ENCODE peak calls at places on chromosomes 3 and 15, in nine cellular contexts. F, V, L, O, S, W, A, I and M are unnamed samples.
A peak's percentile ranks its signal among the peaks of the same experiment; 100 is the strongest.

GRCh38 chr15:37246065-37246464 is 145.7 kb upstream of the MEIS2 start:
- DNase-seq in S (no peak), W (no peak), V (no peak), A (no peak), F (no peak), L (no peak), I (no peak), O (no peak), M (no peak)

GRCh38 chr3:179146911-179147570 is 1.1 kb upstream of the PIK3CA start:
- DNase-seq in I (peak; percentile 83), F (peak; percentile 21), W (peak; percentile 72), S (peak; percentile 29), A (peak; percentile 75), O (peak; percentile 77), V (peak; percentile 59), L (peak; percentile 84), M (peak; percentile 83)

GRCh38 chr15:29435811-29436210 is 166.2 kb upstream of the NSMCE3 start:
- DNase-seq in V (no peak), W (no peak), A (no peak), O (no peak), S (no peak), L (peak; percentile 8), I (no peak), F (no peak), M (no peak)

GRCh38 chr3:134018850-134019249 is 10.9 kb downstream of the SLCO2A1 start:
- DNase-seq in L (no peak), V (no peak), I (no peak), W (no peak), F (no peak), A (no peak), S (no peak), O (no peak), M (no peak)

GRCh38 chr3:11362600-11362999 is 90.4 kb downstream of the ATG7 start:
- DNase-seq in L (no peak), F (no peak), I (no peak), A (no peak), S (no peak), W (no peak), V (no peak), O (peak; percentile 4), M (no peak)

GRCh38 chr15:75712668-75713337 is at the start of gene CSPG4:
- DNase-seq in V (no peak), O (no peak), A (peak; percentile 74), S (no peak), W (peak; percentile 70), F (peak; percentile 81), L (peak; percentile 22), I (peak; percentile 71), M (no peak)

GRCh38 chr3:190036631-190037030 is 84.1 kb downstream of the P3H2 start:
- DNase-seq in F (no peak), S (no peak), A (peak; percentile 69), L (no peak), I (peak; percentile 88), O (no peak), V (no peak), W (no peak), M (no peak)

GRCh38 chr3:125437631-125438435 is 62.7 kb upstream of the ZNF148 start:
- DNase-seq in A (peak; percentile 63), F (peak; percentile 75), O (peak; percentile 34), S (peak; percentile 70), W (peak; percentile 47), V (peak; percentile 58), L (peak; percentile 11), I (peak; percentile 54), M (peak; percentile 69)

GRCh38 chr3:46276497-46277099 is 34.3 kb downstream of the CCR3 start:
- DNase-seq in W (peak; percentile 24), I (peak; percentile 5), O (peak; percentile 12), F (peak; percentile 45), V (peak; percentile 50), S (peak; percentile 83), L (peak; percentile 16), A (no peak), M (peak; percentile 64)

GRCh38 chr3:99249627-99250026 is 348.1 kb upstream of the DCBLD2 start:
- DNase-seq in L (no peak), W (no peak), F (no peak), O (no peak), V (no peak), S (no peak), I (no peak), A (no peak), M (no peak)

GRCh38 chr15:89494941-89495637 is 1.3 kb downstream of the RHCG start:
- DNase-seq in V (peak; percentile 61), S (peak; percentile 53), F (peak; percentile 58), W (peak; percentile 23), A (no peak), O (no peak), I (no peak), L (no peak), M (peak; percentile 41)